ENCODE peak calls at places on chromosomes 3 and 15, in seven cellular contexts. L is H1, G is IMR-90, N is trophoblast cell, S is mesenchymal stem cell, W is H9, I is mesendoderm. F is an unnamed sample.

GRCh38 chr3:188911033-188911850 is 260.5 kb upstream of the TPRG1 start:
- DNase-seq in W (no peak), S (peak), G (peak), I (no peak), L (no peak), N (no peak), F (no peak)

GRCh38 chr3:58748024-58748423 is 81.5 kb upstream of the FAM3D start:
- DNase-seq in S (no peak), W (no peak), N (no peak), L (no peak), G (no peak), I (no peak), F (no peak)

GRCh38 chr15:74780983-74781672 is 752 bp upstream of the CSK start:
- DNase-seq in N (no peak), G (peak), S (peak), L (no peak), W (no peak), I (no peak), F (no peak)

GRCh38 chr15:68818088-68818670 is 2.5 kb downstream of the ANP32A start:
- DNase-seq in S (peak), G (peak), L (no peak), W (peak), I (peak), N (peak), F (peak)

GRCh38 chr15:55151621-55152020 is 45.1 kb downstream of the RSL24D1 start:
- DNase-seq in W (no peak), G (no peak), I (no peak), N (no peak), S (no peak), L (no peak), F (no peak)

GRCh38 chr3:48708481-48708889 is 8.5 kb downstream of the IP6K2 start:
- DNase-seq in G (peak), I (no peak), S (peak), N (no peak), L (no peak), W (no peak), F (no peak)

GRCh38 chr3:66588340-66588847 is 87.6 kb upstream of the LRIG1 start:
- DNase-seq in I (no peak), S (peak), L (no peak), G (peak), N (no peak), W (no peak), F (no peak)

GRCh38 chr15:95326689-95327525 is 1003.6 kb upstream of the NR2F2 start:
- DNase-seq in S (no peak), N (no peak), G (no peak), I (peak), L (no peak), W (peak), F (no peak)

GRCh38 chr15:78739206-78739605 is 72.1 kb downstream of the ADAMTS7 start:
- DNase-seq in S (no peak), L (no peak), G (no peak), N (no peak), I (no peak), W (no peak), F (no peak)

DNA sequence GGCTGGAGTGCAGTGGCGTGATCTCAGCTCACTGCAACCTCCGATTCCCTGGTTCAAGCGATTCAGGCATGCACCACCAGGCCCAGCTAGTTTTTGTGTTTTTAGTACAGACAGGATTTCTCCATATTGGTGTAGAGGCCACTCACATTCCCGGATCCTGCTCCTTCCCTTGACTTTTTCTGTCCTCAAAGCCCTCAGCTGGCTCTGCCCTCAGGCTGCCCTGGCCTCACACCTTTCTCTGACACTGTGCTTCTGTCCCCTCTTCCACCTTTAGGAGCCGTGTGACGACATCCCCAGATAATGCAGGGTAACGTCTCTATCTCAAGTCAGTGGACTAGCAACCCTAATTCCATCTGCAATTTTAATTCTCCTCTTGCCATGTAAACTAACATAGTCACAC is 8.6 kb upstream of the CYFIP1 start:
- DNase-seq in G (no peak), W (no peak), S (no peak), N (peak), I (peak), L (no peak), F (no peak)
- H2BK5ac ChIP-seq in G (no peak), W (no peak), S (no peak), N (no peak), I (no peak), L (no peak), F (no peak)

GRCh38 chr15:52144656-52145055 is 32.1 kb upstream of the BCL2L10 start:
- DNase-seq in S (peak), G (peak), L (no peak), N (peak), I (peak), W (no peak), F (no peak)

GRCh38 chr15:52143862-52144261 is 31.3 kb upstream of the BCL2L10 start:
- DNase-seq in S (peak), G (peak), I (peak), L (no peak), N (peak), W (no peak), F (no peak)

GRCh38 chr15:52146776-52147175 is 34.2 kb upstream of the BCL2L10 start:
- DNase-seq in I (no peak), G (peak), N (no peak), S (no peak), L (no peak), W (no peak), F (no peak)

GRCh38 chr15:52148409-52148808 is 35.8 kb upstream of the BCL2L10 start:
- DNase-seq in G (peak), L (no peak), I (no peak), N (no peak), S (peak), W (no peak), F (no peak)

DNA sequence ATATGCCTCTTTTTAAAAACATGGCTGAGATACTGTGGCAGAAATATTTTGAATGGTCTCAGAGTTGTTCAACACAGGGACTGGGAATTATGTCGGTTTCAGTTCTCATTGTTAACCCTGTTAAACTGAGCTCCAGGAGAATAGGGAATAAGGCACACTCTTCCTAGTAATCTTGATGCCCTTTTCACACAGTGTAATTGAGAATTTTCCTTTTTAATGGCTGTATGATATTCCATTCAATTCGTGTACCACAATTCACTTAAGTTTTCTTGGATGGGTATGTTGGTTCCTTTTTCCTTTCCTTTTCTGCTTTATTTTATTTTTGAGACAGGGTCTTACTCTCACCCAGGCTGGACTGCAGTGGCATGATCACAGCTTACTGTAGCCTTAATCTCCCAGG is 33.7 kb upstream of the BCL2L10 start:
- DNase-seq in L (no peak), G (no peak), N (no peak), W (no peak), I (no peak), S (no peak), F (no peak)
- H2BK5ac ChIP-seq in L (no peak), G (no peak), N (no peak), W (no peak), I (no peak), S (peak), F (no peak)

GRCh38 chr3:10354373-10355015 is 33.6 kb upstream of the SEC13 start:
- DNase-seq in N (no peak), G (peak), W (no peak), I (no peak), L (no peak), S (no peak), F (no peak)

GRCh38 chr3:10356461-10356897 is 35.6 kb upstream of the SEC13 start:
- DNase-seq in W (no peak), L (no peak), N (no peak), G (peak), S (no peak), I (peak), F (no peak)

GRCh38 chr3:10357592-10358308 is 36.8 kb upstream of the SEC13 start:
- DNase-seq in G (peak), W (no peak), N (no peak), L (no peak), S (peak), I (peak), F (no peak)

GRCh38 chr3:10358309-10358980 is 37.5 kb upstream of the SEC13 start:
- DNase-seq in L (no peak), W (no peak), I (no peak), G (no peak), N (no peak), S (no peak), F (no peak)

GRCh38 chr3:10357095-10357494 is 36.2 kb upstream of the SEC13 start:
- DNase-seq in I (no peak), G (no peak), S (peak), N (no peak), L (no peak), W (no peak), F (no peak)
- H2BK5ac ChIP-seq in I (no peak), G (peak), S (no peak), N (no peak), L (no peak), W (no peak), F (no peak)

DNA sequence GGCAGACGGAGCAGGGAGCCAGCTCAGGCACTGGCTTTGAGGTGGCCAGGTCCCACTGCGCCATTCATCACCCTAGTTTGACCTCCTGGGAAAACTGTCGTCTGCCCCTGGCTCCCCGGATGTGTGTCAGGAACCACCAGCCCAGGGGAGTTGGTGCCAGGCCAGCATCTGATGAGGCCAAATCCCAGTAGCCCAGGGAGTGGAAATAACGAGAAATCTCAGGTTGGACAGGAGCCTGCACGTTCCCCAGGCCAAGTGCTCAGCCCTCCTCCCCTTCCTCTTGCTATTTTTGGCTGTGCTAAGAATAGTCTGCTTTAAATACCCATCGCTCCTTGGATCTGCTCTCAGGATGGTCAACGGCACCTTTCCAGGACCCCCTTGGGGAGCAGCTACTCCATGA is 93.1 kb upstream of the RPL32 start:
- DNase-seq in L (no peak), S (no peak), I (no peak), G (no peak), N (no peak), W (no peak), F (no peak)
- H2BK5ac ChIP-seq in L (no peak), S (no peak), I (no peak), G (no peak), N (no peak), W (no peak), F (no peak)

GRCh38 chr3:2211568-2211967 is 112.9 kb downstream of the CNTN4 start:
- DNase-seq in S (peak), L (no peak), G (no peak), W (no peak), I (no peak), N (peak), F (no peak)
- H2BK5ac ChIP-seq in S (no peak), L (no peak), G (no peak), W (no peak), I (no peak), N (no peak), F (no peak)

GRCh38 chr3:110459021-110459420 is 612.6 kb upstream of the NECTIN3 start:
- DNase-seq in L (no peak), W (no peak), S (no peak), N (no peak), I (no peak), G (no peak), F (no peak)

GRCh38 chr3:110454066-110454465 is 617.5 kb upstream of the NECTIN3 start:
- DNase-seq in G (peak), N (no peak), I (no peak), L (no peak), S (no peak), W (no peak), F (no peak)

GRCh38 chr3:110456438-110457138 is 615.0 kb upstream of the NECTIN3 start:
- DNase-seq in L (no peak), S (no peak), I (peak), N (no peak), G (no peak), W (peak), F (no peak)

GRCh38 chr3:110456001-110456400 is 615.6 kb upstream of the NECTIN3 start:
- DNase-seq in S (no peak), L (no peak), G (peak), N (no peak), W (no peak), I (no peak), F (no peak)

GRCh38 chr3:110457508-110457907 is 614.1 kb upstream of the NECTIN3 start:
- DNase-seq in W (no peak), I (no peak), S (no peak), L (no peak), N (no peak), G (no peak), F (no peak)
- H2BK5ac ChIP-seq in W (no peak), I (no peak), S (no peak), L (no peak), N (no peak), G (no peak), F (no peak)

DNA sequence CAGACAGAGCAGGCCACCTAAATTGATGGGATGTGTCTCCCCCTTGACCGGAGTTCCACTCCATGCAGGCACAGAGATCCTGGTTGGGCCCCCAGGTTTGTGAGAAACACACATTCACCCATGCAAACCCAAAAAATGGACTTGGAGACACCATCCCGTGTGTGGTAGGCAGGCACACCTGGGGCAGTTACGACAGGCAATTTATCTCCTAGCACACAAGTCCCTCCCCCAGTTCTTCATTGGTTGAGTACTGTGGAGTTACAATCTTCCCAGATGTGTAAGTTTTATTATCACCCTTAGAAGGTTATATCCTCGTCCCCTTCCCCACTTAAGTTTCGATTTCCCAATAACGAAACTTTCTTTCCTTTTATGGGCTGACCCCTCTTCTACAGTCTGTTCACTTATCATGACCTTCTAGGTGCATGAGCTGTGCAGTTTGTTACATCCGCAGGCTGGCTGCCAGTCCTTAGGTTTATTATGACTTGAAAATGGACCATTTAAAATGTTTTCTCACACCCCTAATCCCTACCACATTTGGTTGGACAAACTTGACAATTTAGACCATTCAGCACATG is 27.3 kb downstream of the ARL8B start:
- DNase-seq in N (no peak), G (no peak), I (no peak), S (no peak), W (no peak), L (no peak), F (no peak)
- H2BK5ac ChIP-seq in N (no peak), G (no peak), I (no peak), S (no peak), W (no peak), L (no peak), F (no peak)

GRCh38 chr3:61855211-61855610 is 293.8 kb downstream of the PTPRG start:
- DNase-seq in G (no peak), W (no peak), L (no peak), N (no peak), I (no peak), S (no peak), F (no peak)

GRCh38 chr3:61857297-61857696 is 295.9 kb downstream of the PTPRG start:
- DNase-seq in N (no peak), I (no peak), W (no peak), S (no peak), L (no peak), G (no peak), F (no peak)

GRCh38 chr3:61853912-61854311 is 292.5 kb downstream of the PTPRG start:
- DNase-seq in S (no peak), L (no peak), W (no peak), N (no peak), G (no peak), I (no peak), F (no peak)

GRCh38 chr3:61861410-61861809 is 300.0 kb downstream of the PTPRG start:
- DNase-seq in N (no peak), S (no peak), L (no peak), I (peak), W (no peak), G (no peak), F (no peak)

DNA sequence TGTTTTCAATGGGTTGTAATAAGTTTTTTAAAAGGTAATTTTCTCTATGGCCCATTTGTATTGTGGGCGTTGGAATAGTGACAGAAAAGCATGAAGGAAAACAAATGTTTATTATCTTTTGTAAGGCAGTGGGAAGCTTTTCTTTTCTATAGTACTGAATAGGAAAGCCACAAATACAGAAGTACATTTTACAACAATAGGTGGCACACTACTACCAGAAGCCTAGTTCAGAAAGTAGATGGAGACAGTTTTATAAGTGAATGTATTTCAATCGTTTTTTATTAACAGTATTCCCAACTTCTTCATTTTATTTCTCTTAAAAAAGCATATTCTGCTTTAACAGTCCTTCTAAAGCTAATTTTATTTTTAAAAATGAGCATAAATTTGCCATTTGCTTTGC is 296.7 kb downstream of the PTPRG start:
- DNase-seq in G (peak), S (peak), W (no peak), L (no peak), I (no peak), N (no peak), F (no peak)
- H2BK5ac ChIP-seq in G (no peak), S (no peak), W (no peak), L (no peak), I (no peak), N (no peak), F (no peak)

GRCh38 chr3:74542441-74542840 is 72.0 kb downstream of the CNTN3 start:
- DNase-seq in G (no peak), W (no peak), I (no peak), S (no peak), L (no peak), N (no peak), F (no peak)

DNA sequence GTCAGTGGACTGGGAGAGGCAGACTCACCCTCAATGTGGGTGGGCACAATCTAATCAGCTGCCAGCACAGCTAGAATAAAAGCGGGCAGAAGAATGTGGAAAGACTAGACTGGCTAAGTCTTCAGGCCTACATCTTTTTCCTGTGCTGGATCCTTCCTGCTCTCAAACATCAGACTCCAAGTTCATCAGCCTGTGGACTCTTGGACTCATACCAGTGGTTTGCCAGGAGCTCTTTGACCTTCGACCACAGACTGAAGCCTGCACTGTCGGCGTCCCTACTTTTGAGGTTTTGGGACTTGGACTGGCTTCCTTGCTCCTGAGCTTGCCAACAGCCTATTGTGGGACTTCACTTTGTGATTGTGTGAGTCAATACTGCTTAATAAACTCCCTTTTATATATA is 68.0 kb downstream of the CNTN3 start:
- DNase-seq in G (peak), W (no peak), I (no peak), S (no peak), L (no peak), N (peak), F (no peak)
- H2BK5ac ChIP-seq in G (no peak), W (no peak), I (no peak), S (no peak), L (no peak), N (no peak), F (no peak)

DNA sequence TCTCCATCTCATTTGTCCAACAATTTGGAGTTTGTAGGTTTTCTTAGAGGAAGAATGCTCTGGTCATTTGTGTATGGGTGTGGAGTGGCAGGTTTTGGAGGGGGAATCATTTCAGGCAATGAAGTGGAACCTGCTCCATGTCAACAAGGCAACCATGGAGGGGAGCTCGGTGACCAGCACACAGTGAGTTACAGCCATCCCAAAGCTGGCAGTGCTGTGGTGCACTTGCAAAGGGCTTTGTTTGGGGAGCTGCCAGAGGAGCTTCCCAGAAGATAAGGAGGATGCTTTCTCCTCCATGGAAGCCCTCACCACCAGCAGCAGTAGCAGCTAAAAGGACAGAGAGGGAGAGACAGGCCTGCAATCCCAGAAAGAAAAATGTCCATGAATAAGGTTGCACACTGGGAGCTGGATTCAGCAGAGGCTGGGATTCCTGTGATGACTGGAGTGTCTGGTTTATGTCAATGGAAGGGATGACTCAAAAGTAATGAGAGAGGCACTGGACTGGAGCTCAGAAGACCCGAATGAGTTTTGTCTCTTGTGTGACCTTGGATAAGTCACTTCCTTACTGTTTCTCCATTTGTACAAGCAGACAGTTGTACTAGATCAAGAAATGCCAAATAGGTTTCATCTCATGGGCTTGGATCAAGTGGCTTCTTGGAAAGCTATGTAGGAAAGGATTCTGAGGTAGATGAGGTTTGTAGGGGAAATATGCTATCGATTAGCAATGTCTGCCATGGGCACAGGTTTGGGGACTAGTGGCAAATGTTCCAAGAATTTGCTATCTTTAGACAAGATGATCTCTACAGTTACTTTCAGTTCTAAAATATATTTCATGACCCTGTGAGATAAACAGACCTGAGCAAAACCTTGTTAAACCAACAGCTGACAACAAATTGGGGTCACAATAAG is 27.2 kb upstream of the UBE2Q2 start:
- DNase-seq in W (no peak), S (peak), N (peak), I (no peak), G (no peak), L (no peak), F (no peak)
- H2BK5ac ChIP-seq in W (no peak), S (no peak), N (no peak), I (no peak), G (no peak), L (no peak), F (no peak)

F was measured in neuronal stem cell.